ENCODE peak calls at places on chromosomes 4 and X, in seven cellular contexts. X is left lung, H is left ventricle myocardium inferior, W is stomach, Z is gastrocnemius medialis, E is fibroblast of lung, K is brain microvascular endothelial cell. F is an unnamed sample.

GRCh38 chrX:51743179-51743957 is at the start of gene GSPT2:
- DNase-seq in X (peak; percentile 70), H (peak; percentile 65), W (peak; percentile 55), Z (peak; percentile 35), E (peak; percentile 80), K (peak; percentile 46), F (peak; percentile 87)

GRCh38 chr4:47668810-47669408 is 169.0 kb downstream of the CORIN start:
- DNase-seq in X (no peak), H (no peak), W (no peak), Z (no peak), E (peak; percentile 48), K (peak; percentile 53), F (no peak)

GRCh38 chrX:13955095-13955647 is 74.5 kb downstream of the GEMIN8 start:
- DNase-seq in X (no peak), H (no peak), W (no peak), Z (no peak), E (no peak), K (no peak), F (no peak)

GRCh38 chr4:185099024-185099682 is 43.9 kb upstream of the SLC25A4 start:
- DNase-seq in X (no peak), H (no peak), W (no peak), Z (no peak), E (no peak), K (no peak), F (no peak)

GRCh38 chrX:138897621-138898492 is 186.3 kb upstream of the FGF13 start:
- DNase-seq in X (no peak), H (no peak), W (no peak), Z (no peak), E (peak; percentile 68), K (no peak), F (no peak)

GRCh38 chrX:123087326-123087725 is 96.8 kb upstream of the GRIA3 start:
- DNase-seq in X (no peak), H (no peak), W (no peak), Z (no peak), E (peak; percentile 17), K (no peak), F (no peak)

GRCh38 chr4:20532871-20533870 is 167.1 kb upstream of the PACRGL start:
- DNase-seq in X (no peak), H (no peak), W (no peak), Z (no peak), E (peak; percentile 74), K (peak; percentile 7), F (no peak)

GRCh38 chrX:104098151-104098808 is 14.0 kb upstream of the ZCCHC18 start:
- DNase-seq in X (no peak), H (no peak), W (peak; percentile 43), Z (peak; percentile 14), E (peak; percentile 80), K (peak; percentile 36), F (peak; percentile 48)

GRCh38 chr4:128475597-128475996 is 188.0 kb upstream of the PGRMC2 start:
- DNase-seq in X (no peak), H (no peak), W (no peak), Z (no peak), E (no peak), K (no peak), F (no peak)

GRCh38 chr4:161664740-161665139 is 499.1 kb downstream of the FSTL5 start:
- DNase-seq in X (no peak), H (no peak), W (no peak), Z (no peak), E (no peak), K (no peak), F (no peak)

GRCh38 chrX:103175944-103176753 is 38.8 kb upstream of the BEX4 start:
- DNase-seq in X (no peak), H (peak; percentile 36), W (peak; percentile 72), Z (no peak), E (peak; percentile 13), K (peak; percentile 58), F (peak; percentile 76)

GRCh38 chr4:86092684-86093083 is 267.2 kb downstream of the MAPK10 start:
- DNase-seq in X (no peak), H (no peak), W (no peak), Z (no peak), E (peak; percentile 87), K (peak; percentile 42), F (no peak)

GRCh38 chr4:107452717-107453116 is 267.3 kb downstream of the PAPSS1 start:
- DNase-seq in X (no peak), H (no peak), W (no peak), Z (no peak), E (no peak), K (no peak), F (no peak)

GRCh38 chrX:68983004-68983857 is 154.4 kb downstream of the EFNB1 start:
- DNase-seq in X (no peak), H (no peak), W (no peak), Z (no peak), E (no peak), K (no peak), F (no peak)

GRCh38 chr4:113276448-113277158 is 227.2 kb downstream of the ANK2 start:
- DNase-seq in X (no peak), H (no peak), W (no peak), Z (no peak), E (no peak), K (no peak), F (no peak)

GRCh38 chr4:9765091-9765490 is 16.3 kb upstream of the DRD5 start:
- DNase-seq in X (no peak), H (no peak), W (peak; percentile 39), Z (no peak), E (no peak), K (peak; percentile 37), F (peak; percentile 76)

GRCh38 chr4:147799986-147800555 is 68.2 kb downstream of the ARHGAP10 start:
- DNase-seq in X (no peak), H (no peak), W (no peak), Z (no peak), E (peak; percentile 34), K (peak; percentile 49), F (no peak)

GRCh38 chr4:82745173-82745842 is 53.3 kb downstream of the SCD5 start:
- DNase-seq in X (no peak), H (no peak), W (no peak), Z (no peak), E (peak; percentile 94), K (peak; percentile 91), F (no peak)

GRCh38 chr4:168631241-168632151 is 134.6 kb downstream of the PALLD start:
- DNase-seq in X (peak; percentile 87), H (peak; percentile 67), W (peak; percentile 69), Z (peak; percentile 69), E (peak; percentile 82), K (peak; percentile 60), F (peak; percentile 59)

GRCh38 chrX:38129366-38129765 is 91.3 kb downstream of the SRPX start:
- DNase-seq in X (no peak), H (no peak), W (no peak), Z (no peak), E (no peak), K (no peak), F (no peak)

GRCh38 chr4:22679518-22679897 is 13.2 kb upstream of the GBA3 start:
- DNase-seq in X (no peak), H (no peak), W (no peak), Z (no peak), E (no peak), K (no peak), F (no peak)

GRCh38 chr4:73593631-73594241 is 26.5 kb downstream of the RASSF6 start:
- DNase-seq in X (no peak), H (no peak), W (no peak), Z (no peak), E (no peak), K (peak; percentile 41), F (no peak)

GRCh38 chrX:145817666-145818521 is at the start of gene SLITRK2:
- DNase-seq in X (peak; percentile 50), H (no peak), W (no peak), Z (no peak), E (no peak), K (no peak), F (peak; percentile 12)

GRCh38 chr4:8761167-8761823 is 110.3 kb downstream of the HMX1 start:
- DNase-seq in X (peak; percentile 52), H (no peak), W (no peak), Z (no peak), E (no peak), K (no peak), F (no peak)

GRCh38 chr4:187995322-187996207 is at the start of gene ZFP42:
- DNase-seq in X (peak; percentile 72), H (no peak), W (no peak), Z (no peak), E (no peak), K (no peak), F (no peak)

GRCh38 chr4:54745031-54745770 is 87.4 kb downstream of the KIT start:
- DNase-seq in X (no peak), H (no peak), W (no peak), Z (no peak), E (no peak), K (no peak), F (no peak)

GRCh38 chr4:1726146-1726934 is 5.0 kb downstream of the TACC3 start:
- DNase-seq in X (peak; percentile 95), H (peak; percentile 90), W (peak; percentile 96), Z (peak; percentile 88), E (peak; percentile 61), K (peak; percentile 85), F (peak; percentile 96)
- H3K27ac ChIP-seq in X (peak overlapping the region; percentile 89), H (peak overlapping the region; percentile 75), W (peak overlapping the region; percentile 67), Z (peak overlapping the region; percentile 61), E (no peak overlapping the region), K (no peak overlapping the region), F (no peak overlapping the region)

GRCh38 chrX:24574743-24575142 is 72.4 kb downstream of the PCYT1B start:
- DNase-seq in X (no peak), H (no peak), W (no peak), Z (no peak), E (no peak), K (no peak), F (no peak)
- H3K27ac ChIP-seq in X (no peak overlapping the region), H (no peak overlapping the region), W (no peak overlapping the region), Z (no peak overlapping the region), E (no peak overlapping the region), K (no peak overlapping the region), F (no peak overlapping the region)

DNA sequence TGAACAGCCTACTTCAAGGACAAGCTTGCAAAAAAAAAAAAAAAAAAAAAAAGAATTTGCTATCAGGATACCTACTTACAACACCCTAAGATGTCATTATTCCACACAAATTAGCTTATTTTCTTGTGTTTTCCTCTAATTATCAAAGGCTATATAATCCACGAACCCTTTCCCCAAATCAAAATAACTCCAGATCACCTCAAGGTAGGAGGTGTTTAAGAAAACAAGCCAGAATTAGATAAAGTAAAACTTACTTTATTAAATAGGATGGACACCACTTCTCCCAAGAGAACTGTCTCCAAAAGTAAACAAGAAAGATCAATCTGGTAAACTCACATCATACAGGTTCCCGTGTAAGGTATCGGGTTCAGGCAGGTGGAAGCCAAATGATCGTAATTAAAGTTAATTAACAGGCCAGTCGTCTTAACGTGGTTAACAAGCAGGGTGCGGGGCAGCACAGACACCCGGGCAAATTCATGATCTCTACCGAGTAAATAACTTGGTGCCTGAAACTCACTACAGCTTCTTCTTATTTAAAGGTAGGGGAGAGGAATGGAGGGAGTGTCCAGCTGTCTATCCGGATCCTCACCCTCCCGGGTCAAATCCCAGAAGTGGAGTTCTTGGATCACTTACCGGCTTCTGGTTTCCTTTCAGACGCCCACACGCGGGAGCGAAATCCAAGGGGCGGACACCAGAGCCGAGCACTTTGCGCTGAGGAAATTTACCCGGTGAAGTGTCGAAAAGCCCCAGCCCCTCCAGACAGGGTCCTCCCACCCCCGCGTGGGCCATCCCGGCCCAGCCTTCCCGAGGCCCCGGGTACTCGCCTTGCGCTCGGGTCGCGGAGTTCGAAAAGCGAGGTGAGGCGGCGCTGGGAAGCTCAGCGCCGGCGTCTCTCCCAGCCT is 708 bp downstream of the ARAP2 start:
- DNase-seq in X (no peak), H (peak; percentile 59), W (peak; percentile 38), Z (no peak), E (peak; percentile 64), K (no peak), F (peak; percentile 58)
- H3K27ac ChIP-seq in X (peak overlapping the region; percentile 95), H (peak overlapping the region; percentile 81), W (peak overlapping the region; percentile 93), Z (peak overlapping the region; percentile 77), E (no peak overlapping the region), K (no peak overlapping the region), F (peak overlapping the region; percentile 92)

GRCh38 chr4:141347738-141348524 is 127.2 kb downstream of the ZNF330 start:
- DNase-seq in X (no peak), H (no peak), W (no peak), Z (no peak), E (no peak), K (no peak), F (no peak)
- H3K27ac ChIP-seq in X (peak overlapping the region; percentile 71), H (no peak overlapping the region), W (no peak overlapping the region), Z (no peak overlapping the region), E (no peak overlapping the region), K (no peak overlapping the region), F (no peak overlapping the region)